ENCODE peak calls at places on chromosomes 11 and 22, in nine cellular contexts. I is thyroid gland; X is CD8-positive, alpha-beta T cell; W is HCT116; Z is Peyer's patch; E is ovary; K is A673; D is left lung; L is Panc1. Y is an unnamed sample. For H3K4me1, the result is how much of the 10 kb centered on the place peaks cover.

GRCh38 chr11:67275606-67276409 is 9.5 kb downstream of the GRK2 start:
- DNase-seq in I (no peak), X (no peak), W (no peak), Z (peak), E (no peak), K (no peak), D (peak), L (no peak), Y (no peak)

GRCh38 chr11:69293087-69293486 is 868 bp upstream of the MYEOV start:
- DNase-seq in I (no peak), X (no peak), W (peak), Z (no peak), E (no peak), K (peak), D (no peak), L (no peak), Y (no peak)

GRCh38 chr22:48920776-48921241 is 906.9 kb downstream of the BRD1 start:
- DNase-seq in I (no peak), X (no peak), W (no peak), Z (no peak), E (no peak), K (no peak), D (no peak), L (no peak), Y (no peak)

GRCh38 chr22:32613773-32614172 is 139.2 kb downstream of the FBXO7 start:
- DNase-seq in I (no peak), X (no peak), W (no peak), Z (no peak), E (no peak), K (no peak), D (no peak), L (no peak), Y (no peak)

GRCh38 chr11:35784699-35785098 is 122.1 kb downstream of the TRIM44 start:
- DNase-seq in I (no peak), X (no peak), W (no peak), Z (no peak), E (no peak), K (no peak), D (no peak), L (no peak), Y (peak)

GRCh38 chr11:120516461-120517389 is 5.2 kb downstream of the GRIK4 start:
- DNase-seq in I (no peak), X (no peak), W (no peak), Z (no peak), E (no peak), K (no peak), D (peak), L (no peak), Y (no peak)

GRCh38 chr22:31937328-31937727 is 7.0 kb upstream of the YWHAH start:
- DNase-seq in I (no peak), X (no peak), W (no peak), Z (no peak), E (no peak), K (no peak), D (no peak), L (no peak), Y (no peak)

GRCh38 chr11:109696191-109696897 is 274.4 kb downstream of the C11orf87 start:
- DNase-seq in I (no peak), X (no peak), W (peak), Z (no peak), E (no peak), K (no peak), D (peak), L (no peak), Y (no peak)

GRCh38 chr22:31950226-31950625 is 5.9 kb downstream of the YWHAH start:
- DNase-seq in I (no peak), X (no peak), W (no peak), Z (no peak), E (no peak), K (no peak), D (no peak), L (no peak), Y (no peak)

GRCh38 chr11:72534859-72535547 is 100.7 kb upstream of the CLPB start:
- DNase-seq in I (peak), X (no peak), W (peak), Z (no peak), E (no peak), K (no peak), D (no peak), L (no peak), Y (no peak)

GRCh38 chr11:119366690-119367620 is 14.5 kb downstream of the USP2 start:
- DNase-seq in I (no peak), X (no peak), W (no peak), Z (no peak), E (no peak), K (no peak), D (no peak), L (no peak), Y (no peak)

GRCh38 chr11:119365071-119365591 is 16.4 kb downstream of the USP2 start:
- DNase-seq in I (no peak), X (no peak), W (no peak), Z (no peak), E (no peak), K (no peak), D (no peak), L (no peak), Y (no peak)

GRCh38 chr11:119369035-119369925 is 12.2 kb downstream of the USP2 start:
- DNase-seq in I (peak), X (no peak), W (no peak), Z (peak), E (no peak), K (no peak), D (no peak), L (no peak), Y (no peak)

GRCh38 chr11:119368121-119369034 is 13.1 kb downstream of the USP2 start:
- DNase-seq in I (peak), X (no peak), W (no peak), Z (peak), E (peak), K (peak), D (no peak), L (no peak), Y (no peak)

DNA sequence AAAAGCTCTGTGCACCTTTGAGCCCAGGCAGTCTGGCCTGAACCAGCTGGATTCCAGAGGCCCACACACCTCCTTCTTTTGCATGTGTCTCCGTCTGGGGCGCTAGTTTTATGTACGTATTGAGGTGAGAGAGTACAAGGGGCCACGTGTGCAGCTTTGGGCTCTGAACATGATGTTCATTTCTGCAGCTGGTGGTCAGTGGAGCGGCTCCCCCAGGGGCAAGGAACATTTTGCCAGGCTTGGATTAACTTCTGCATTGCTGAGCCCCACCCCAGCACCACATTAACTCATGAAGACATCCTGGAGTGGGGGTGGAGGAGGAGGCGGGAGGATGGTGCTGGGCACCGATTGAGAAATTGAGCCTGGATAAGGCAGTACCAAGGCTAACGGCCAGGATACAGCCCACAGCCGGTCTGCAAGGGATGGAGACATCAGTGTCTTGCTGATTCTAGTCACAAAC is 13.8 kb downstream of the USP2 start:
- DNase-seq in I (no peak), X (no peak), W (no peak), Z (no peak), E (no peak), K (no peak), D (no peak), L (no peak), Y (no peak)
- H3K4me1 ChIP-seq in I (half or more), X (under half), W (under half), Z (half or more), E (under half), K (under half), D (under half), L (under half), Y (under half)

GRCh38 chr22:26064048-26064447 is 105.2 kb upstream of the SEZ6L start:
- DNase-seq in I (no peak), X (no peak), W (no peak), Z (no peak), E (no peak), K (no peak), D (no peak), L (no peak), Y (no peak)

GRCh38 chr22:26066534-26066933 is 102.7 kb upstream of the SEZ6L start:
- DNase-seq in I (no peak), X (no peak), W (no peak), Z (no peak), E (no peak), K (peak), D (no peak), L (no peak), Y (no peak)

GRCh38 chr22:26068571-26068970 is 100.7 kb upstream of the SEZ6L start:
- DNase-seq in I (no peak), X (no peak), W (no peak), Z (no peak), E (no peak), K (no peak), D (no peak), L (no peak), Y (no peak)

DNA sequence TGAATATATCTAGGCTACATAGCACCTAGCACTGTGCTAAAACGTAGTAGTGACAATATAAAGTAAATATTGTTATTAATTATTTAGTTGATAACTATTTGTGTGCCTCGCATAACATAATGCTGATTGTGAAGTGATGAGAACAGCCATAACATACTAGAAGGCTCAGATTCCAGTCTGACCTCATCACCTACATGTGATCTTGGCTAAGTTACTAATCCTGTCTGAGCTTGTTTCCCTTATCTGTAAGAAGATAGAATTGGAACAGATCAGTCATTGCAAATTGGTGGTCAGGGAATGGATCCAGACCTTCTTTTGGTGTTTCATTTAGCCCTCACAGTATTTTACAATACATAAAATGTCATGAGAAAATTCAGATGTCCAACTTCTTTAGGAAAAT is 103.4 kb upstream of the SEZ6L start:
- DNase-seq in I (no peak), X (no peak), W (no peak), Z (no peak), E (no peak), K (no peak), D (no peak), L (no peak), Y (no peak)
- H3K27ac ChIP-seq in I (no peak), X (no peak), W (no peak), Z (no peak), E (no peak), K (no peak), D (no peak), L (no peak), Y (no peak)

GRCh38 chr11:13668957-13669521 is 571 bp downstream of the FAR1 start:
- DNase-seq in I (peak), X (peak), W (no peak), Z (peak), E (peak), K (peak), D (peak), L (no peak), Y (peak)

GRCh38 chr11:13667795-13668101 is 720 bp upstream of the FAR1 start:
- DNase-seq in I (no peak), X (no peak), W (no peak), Z (no peak), E (no peak), K (no peak), D (no peak), L (no peak), Y (no peak)

GRCh38 chr11:13667245-13667644 is 1.2 kb upstream of the FAR1 start:
- DNase-seq in I (no peak), X (no peak), W (no peak), Z (no peak), E (no peak), K (no peak), D (no peak), L (no peak), Y (peak)

GRCh38 chr11:13669544-13670488 is 1.3 kb downstream of the FAR1 start:
- DNase-seq in I (no peak), X (no peak), W (no peak), Z (no peak), E (no peak), K (no peak), D (no peak), L (no peak), Y (peak)

DNA sequence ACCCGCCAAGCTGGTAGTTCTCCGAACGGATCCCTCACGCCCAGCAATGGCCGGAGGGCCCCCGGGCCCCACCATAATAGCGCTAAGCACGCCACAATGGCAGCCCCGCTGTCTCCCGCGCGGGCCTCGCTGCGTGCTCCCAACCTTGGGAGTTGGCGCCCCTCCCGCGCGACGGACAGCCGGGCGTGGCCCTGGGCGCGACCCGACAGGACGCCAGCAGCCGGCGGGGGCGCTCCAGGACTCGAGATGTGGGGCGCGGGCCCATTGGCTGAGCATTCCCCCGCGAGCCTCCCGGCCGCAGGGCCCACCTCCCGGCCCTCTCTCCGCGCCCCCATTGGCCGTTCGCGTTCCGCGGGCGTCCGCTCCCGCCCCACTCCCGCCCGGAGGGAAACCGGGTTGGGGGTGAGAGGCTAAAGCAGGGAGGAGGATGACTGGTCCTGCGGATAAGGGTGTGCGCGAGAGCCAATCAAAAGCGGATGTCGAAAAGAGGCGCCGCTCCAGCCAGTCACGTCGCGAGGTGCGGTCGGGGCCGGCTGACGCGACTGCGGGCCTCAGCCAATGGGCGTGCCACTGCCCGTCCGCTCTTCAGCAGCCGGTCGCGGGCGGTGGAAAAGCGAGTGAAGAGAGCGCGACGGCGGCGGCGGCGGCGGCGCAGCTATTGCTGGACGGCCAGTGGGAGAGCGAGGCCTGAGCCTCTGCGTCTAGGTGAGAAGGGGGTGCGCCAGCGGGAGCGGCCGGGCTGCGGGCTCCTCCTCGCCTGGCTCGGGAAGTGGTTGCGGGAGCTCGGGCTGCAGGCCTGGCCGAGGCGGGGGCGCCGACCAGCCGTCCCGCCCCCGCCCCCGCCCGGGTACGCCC is at the start of gene FAR1:
- DNase-seq in I (peak), X (peak), W (peak), Z (peak), E (peak), K (peak), D (peak), L (peak), Y (peak)
- H3K4me3 ChIP-seq in I (peak), X (peak), W (peak), Z (peak), E (peak), K (peak), D (peak), L (peak), Y (peak)

GRCh38 chr11:57647368-57647767 is 2.3 kb downstream of the YPEL4 start:
- DNase-seq in I (no peak), X (no peak), W (no peak), Z (no peak), E (no peak), K (peak), D (no peak), L (no peak), Y (no peak)
- H3K4me1 ChIP-seq in I (half or more), X (under half), W (under half), Z (under half), E (under half), K (under half), D (under half), L (under half), Y (under half)

GRCh38 chr22:38735465-38736256 is 20.1 kb downstream of the SUN2 start:
- DNase-seq in I (peak), X (no peak), W (no peak), Z (no peak), E (no peak), K (no peak), D (peak), L (no peak), Y (no peak)
- H3K27ac ChIP-seq in I (peak), X (peak), W (no peak), Z (no peak), E (no peak), K (peak), D (no peak), L (no peak), Y (peak)

GRCh38 chr11:104678408-104678807 is 219.9 kb downstream of the CASP12 start:
- DNase-seq in I (no peak), X (no peak), W (no peak), Z (no peak), E (no peak), K (peak), D (no peak), L (no peak), Y (no peak)
- H3K4me3 ChIP-seq in I (no peak), X (no peak), W (no peak), Z (no peak), E (no peak), K (no peak), D (no peak), L (no peak), Y (no peak)

GRCh38 chr11:78319453-78319955 is 98.1 kb downstream of the GAB2 start:
- DNase-seq in I (peak), X (no peak), W (no peak), Z (peak), E (no peak), K (no peak), D (no peak), L (no peak), Y (no peak)

GRCh38 chr11:78314753-78315152 is 102.9 kb downstream of the GAB2 start:
- DNase-seq in I (no peak), X (no peak), W (no peak), Z (no peak), E (no peak), K (no peak), D (no peak), L (no peak), Y (no peak)

GRCh38 chr11:78315724-78316123 is 101.9 kb downstream of the GAB2 start:
- DNase-seq in I (no peak), X (no peak), W (no peak), Z (no peak), E (no peak), K (no peak), D (no peak), L (no peak), Y (no peak)

GRCh38 chr11:78318733-78319132 is 98.9 kb downstream of the GAB2 start:
- DNase-seq in I (no peak), X (no peak), W (no peak), Z (no peak), E (no peak), K (no peak), D (no peak), L (no peak), Y (no peak)

DNA sequence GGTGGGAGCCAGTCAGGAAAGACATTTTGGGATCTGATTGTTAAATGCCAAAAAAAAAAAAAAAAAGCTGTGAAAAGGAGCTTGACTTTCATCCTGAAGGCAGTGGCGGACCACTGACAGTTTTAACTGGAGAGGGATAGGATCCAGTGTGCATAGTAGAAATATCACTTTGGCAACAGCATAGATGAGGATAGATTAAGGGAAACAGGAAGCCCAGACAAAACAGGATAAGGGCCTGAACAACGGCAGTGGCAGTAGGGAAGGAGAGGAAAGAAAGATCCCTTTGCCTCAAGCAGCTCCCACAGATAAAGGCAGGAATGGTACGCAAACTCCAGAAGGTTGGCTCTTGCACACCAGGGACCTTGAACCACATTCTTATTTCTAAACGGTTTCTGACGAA is 99.3 kb downstream of the GAB2 start:
- DNase-seq in I (no peak), X (no peak), W (no peak), Z (no peak), E (peak), K (peak), D (no peak), L (no peak), Y (no peak)
- H3K4me1 ChIP-seq in I (under half), X (under half), W (under half), Z (under half), E (under half), K (under half), D (under half), L (under half), Y (under half)

GRCh38 chr11:115581871-115582639 is 77.8 kb upstream of the CADM1 start:
- DNase-seq in I (peak), X (no peak), W (no peak), Z (no peak), E (no peak), K (peak), D (no peak), L (peak), Y (no peak)

GRCh38 chr11:115580927-115581680 is 76.9 kb upstream of the CADM1 start:
- DNase-seq in I (peak), X (no peak), W (no peak), Z (no peak), E (no peak), K (no peak), D (no peak), L (no peak), Y (no peak)

GRCh38 chr11:115587718-115588342 is 83.6 kb upstream of the CADM1 start:
- DNase-seq in I (no peak), X (no peak), W (no peak), Z (no peak), E (no peak), K (no peak), D (no peak), L (no peak), Y (no peak)

GRCh38 chr11:115590254-115590653 is 86.0 kb upstream of the CADM1 start:
- DNase-seq in I (no peak), X (no peak), W (no peak), Z (no peak), E (no peak), K (no peak), D (no peak), L (no peak), Y (no peak)

GRCh38 chr11:115585361-115586024 is 81.3 kb upstream of the CADM1 start:
- DNase-seq in I (no peak), X (no peak), W (no peak), Z (no peak), E (no peak), K (no peak), D (no peak), L (no peak), Y (no peak)
- H3K27ac ChIP-seq in I (no peak), X (no peak), W (no peak), Z (no peak), E (no peak), K (no peak), D (no peak), L (no peak), Y (no peak)

DNA sequence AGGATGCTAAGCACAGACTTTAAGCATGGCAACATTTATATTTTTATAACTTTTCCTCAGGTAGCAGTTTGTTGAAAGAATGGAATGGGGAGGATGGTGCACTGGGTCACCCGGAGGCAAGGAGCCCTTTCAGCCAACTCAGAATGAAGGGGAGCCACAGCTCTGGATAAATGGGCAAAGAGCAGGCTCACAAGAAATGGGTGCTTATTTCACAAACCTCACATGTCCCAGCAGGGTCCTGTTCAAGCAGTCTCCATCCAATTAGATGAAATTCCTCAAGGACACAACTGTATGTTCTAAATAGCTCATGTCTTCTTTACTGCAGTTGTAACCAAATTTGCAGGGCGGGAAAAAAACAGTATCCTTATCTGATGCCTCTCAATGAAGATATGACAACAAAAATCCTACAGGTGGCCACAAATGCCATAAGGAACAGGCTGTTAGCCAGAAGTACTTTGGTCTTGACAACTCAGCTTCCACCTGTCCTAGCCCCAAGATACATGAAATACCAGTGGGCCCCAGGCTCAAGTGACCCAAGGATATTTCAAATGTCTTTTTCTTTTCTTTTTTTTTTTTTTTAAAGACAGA is 48.2 kb downstream of the MAPK1 start:
- DNase-seq in I (no peak), X (no peak), W (no peak), Z (no peak), E (no peak), K (no peak), D (no peak), L (no peak), Y (no peak)
- H3K4me3 ChIP-seq in I (no peak), X (no peak), W (no peak), Z (no peak), E (no peak), K (no peak), D (no peak), L (no peak), Y (peak)

GRCh38 chr11:118004543-118005223 is 18.5 kb downstream of the IL10RA start:
- DNase-seq in I (no peak), X (no peak), W (no peak), Z (no peak), E (no peak), K (no peak), D (no peak), L (no peak), Y (no peak)
- H3K4me1 ChIP-seq in I (under half), X (half or more), W (under half), Z (under half), E (under half), K (under half), D (under half), L (under half), Y (half or more)

Y was measured in CD4-positive, CD25-positive, alpha-beta regulatory T cell.